ENCODE peak calls at places on chromosomes 7 and 10, in eight cellular contexts. L is AG04450; Q is activated CD4-positive, alpha-beta T cell treated with anti-CD3 and anti-CD28 coated beads, Interleukin-2, amount 50 U/mL, for 24 hours; F is neural crest cell; Y is D721Med; C is Daoy; O is NCI-H146; J is stimulated activated effector memory CD8-positive, alpha-beta T cell treated with anti-CD3 and anti-CD28 coated beads, Interleukin-12 subunit alpha, Interleukin-12 subunit beta, amount 100 ng/mL, for 72 hours. S is an unnamed sample.
A peak's percentile ranks its signal among the peaks of the same experiment; 100 is the strongest.

GRCh38 chr10:29873941-29874340 is 185.4 kb downstream of the JCAD start:
- DNase-seq in L (no peak), Q (no peak), F (no peak), Y (no peak), C (no peak), O (no peak), J (no peak), S (no peak)

GRCh38 chr10:42992156-42992956 is 84.5 kb upstream of the RET start:
- DNase-seq in L (no peak), Q (no peak), F (no peak), Y (no peak), C (no peak), O (no peak), J (no peak), S (no peak)

GRCh38 chr7:78412216-78412858 is 613.8 kb downstream of the PHTF2 start:
- DNase-seq in L (no peak), Q (no peak), F (no peak), Y (no peak), C (no peak), O (no peak), J (no peak), S (no peak)

GRCh38 chr10:111824128-111824527 is 359.4 kb downstream of the GPAM start:
- DNase-seq in L (no peak), Q (no peak), F (no peak), Y (no peak), C (no peak), O (no peak), J (no peak), S (no peak)

GRCh38 chr10:48289652-48290238 is 15.2 kb upstream of the FRMPD2 start:
- DNase-seq in L (no peak), Q (no peak), F (peak; percentile 76), Y (peak; percentile 35), C (peak; percentile 49), O (peak; percentile 39), J (peak; percentile 22), S (peak; percentile 10)

GRCh38 chr10:69317175-69318086 is 39.1 kb downstream of the HK1 start:
- DNase-seq in L (no peak), Q (no peak), F (no peak), Y (no peak), C (no peak), O (no peak), J (peak; percentile 18), S (no peak)

GRCh38 chr7:783556-784490 is 48.5 kb upstream of the SUN1 start:
- DNase-seq in L (no peak), Q (no peak), F (no peak), Y (no peak), C (no peak), O (no peak), J (no peak), S (no peak)

GRCh38 chr10:43355749-43356371 is 15.6 kb upstream of the FXYD4 start:
- DNase-seq in L (no peak), Q (no peak), F (no peak), Y (no peak), C (peak; percentile 58), O (peak; percentile 42), J (no peak), S (peak; percentile 8)

GRCh38 chr10:35780970-35781642 is 139.0 kb upstream of the FZD8 start:
- DNase-seq in L (no peak), Q (no peak), F (no peak), Y (no peak), C (no peak), O (no peak), J (no peak), S (no peak)

GRCh38 chr7:39504963-39505362 is 61.2 kb upstream of the YAE1 start:
- DNase-seq in L (no peak), Q (no peak), F (no peak), Y (no peak), C (peak; percentile 96), O (no peak), J (no peak), S (no peak)

GRCh38 chr10:95758351-95759025 is 2.5 kb downstream of the ENTPD1 start:
- DNase-seq in L (no peak), Q (no peak), F (no peak), Y (no peak), C (no peak), O (no peak), J (peak; percentile 36), S (no peak)

GRCh38 chr7:150363872-150364271 is 4.8 kb upstream of the REPIN1 start:
- DNase-seq in L (no peak), Q (no peak), F (no peak), Y (no peak), C (no peak), O (no peak), J (no peak), S (no peak)

GRCh38 chr10:117217196-117217761 is 20.0 kb downstream of the KCNK18 start:
- DNase-seq in L (no peak), Q (no peak), F (no peak), Y (no peak), C (peak; percentile 28), O (peak; percentile 66), J (peak; percentile 2), S (no peak)

GRCh38 chr10:74227697-74228424 is 76.8 kb downstream of the ADK start:
- DNase-seq in L (no peak), Q (no peak), F (no peak), Y (no peak), C (peak; percentile 11), O (no peak), J (no peak), S (no peak)

GRCh38 chr7:142438235-142438922 is 180.5 kb upstream of the PRSS58 start:
- DNase-seq in L (no peak), Q (no peak), F (peak; percentile 6), Y (no peak), C (peak; percentile 62), O (peak; percentile 12), J (no peak), S (no peak)

GRCh38 chr7:29331163-29331562 is 136.6 kb downstream of the CHN2 start:
- DNase-seq in L (no peak), Q (no peak), F (no peak), Y (no peak), C (no peak), O (peak; percentile 30), J (no peak), S (no peak)

GRCh38 chr10:91613411-91614253 is 19.2 kb downstream of the PPP1R3C start:
- DNase-seq in L (peak; percentile 89), Q (no peak), F (no peak), Y (no peak), C (peak; percentile 85), O (peak; percentile 39), J (no peak), S (peak; percentile 100)

GRCh38 chr7:94471604-94472003 is 38.0 kb upstream of the CASD1 start:
- DNase-seq in L (no peak), Q (no peak), F (no peak), Y (no peak), C (no peak), O (no peak), J (no peak), S (no peak)

GRCh38 chr7:17131060-17131345 is 167.4 kb upstream of the AHR start:
- DNase-seq in L (no peak), Q (no peak), F (no peak), Y (no peak), C (no peak), O (no peak), J (no peak), S (no peak)

GRCh38 chr10:7121154-7121797 is 289.6 kb downstream of the SFMBT2 start:
- DNase-seq in L (no peak), Q (peak; percentile 27), F (peak; percentile 68), Y (no peak), C (peak; percentile 50), O (peak; percentile 27), J (peak; percentile 52), S (no peak)

GRCh38 chr10:79022565-79023488 is 45.9 kb upstream of the ZMIZ1 start:
- DNase-seq in L (no peak), Q (no peak), F (no peak), Y (no peak), C (peak; percentile 33), O (peak; percentile 81), J (no peak), S (no peak)

GRCh38 chr7:103114576-103115008 is 34.3 kb downstream of the NAPEPLD start:
- DNase-seq in L (no peak), Q (no peak), F (no peak), Y (no peak), C (no peak), O (no peak), J (no peak), S (no peak)

GRCh38 chr7:80584778-80585177 is 53.7 kb upstream of the CD36 start:
- DNase-seq in L (no peak), Q (no peak), F (no peak), Y (no peak), C (peak; percentile 9), O (no peak), J (no peak), S (peak; percentile 13)

GRCh38 chr7:1706721-1707613 is 36.9 kb downstream of the ELFN1 start:
- DNase-seq in L (no peak), Q (no peak), F (no peak), Y (no peak), C (peak; percentile 1), O (no peak), J (no peak), S (no peak)

GRCh38 chr7:152504367-152504766 is 68.6 kb upstream of the KMT2C start:
- DNase-seq in L (no peak), Q (no peak), F (no peak), Y (no peak), C (no peak), O (no peak), J (no peak), S (no peak)

GRCh38 chr10:78361031-78361430 is 327.4 kb downstream of the RPS24 start:
- DNase-seq in L (no peak), Q (no peak), F (no peak), Y (no peak), C (no peak), O (no peak), J (no peak), S (no peak)

GRCh38 chr10:43257210-43258031 is 9.4 kb downstream of the RASGEF1A start:
- DNase-seq in L (no peak), Q (no peak), F (no peak), Y (no peak), C (no peak), O (no peak), J (no peak), S (no peak)

GRCh38 chr10:126156012-126156411 is 232.3 kb downstream of the ADAM12 start:
- DNase-seq in L (no peak), Q (no peak), F (no peak), Y (no peak), C (no peak), O (peak; percentile 78), J (no peak), S (no peak)

GRCh38 chr7:116087984-116088383 is 57.4 kb upstream of the TFEC start:
- DNase-seq in L (no peak), Q (no peak), F (no peak), Y (no peak), C (no peak), O (no peak), J (no peak), S (no peak)

GRCh38 chr7:101740981-101741725 is 76.3 kb upstream of the CUX1 start:
- DNase-seq in L (no peak), Q (no peak), F (no peak), Y (no peak), C (peak; percentile 53), O (no peak), J (no peak), S (no peak)

GRCh38 chr7:155424301-155425010 is 33.5 kb upstream of the EN2 start:
- DNase-seq in L (no peak), Q (no peak), F (no peak), Y (no peak), C (no peak), O (no peak), J (no peak), S (no peak)

GRCh38 chr7:101863598-101863997 is 46.2 kb downstream of the CUX1 start:
- DNase-seq in L (no peak), Q (no peak), F (no peak), Y (no peak), C (no peak), O (no peak), J (no peak), S (no peak)

GRCh38 chr7:127396184-127396583 is 3.7 kb upstream of the ZNF800 start:
- DNase-seq in L (no peak), Q (no peak), F (no peak), Y (no peak), C (peak; percentile 15), O (no peak), J (peak; percentile 13), S (no peak)

GRCh38 chr10:28738200-28738599 is 60.9 kb downstream of the BAMBI start:
- DNase-seq in L (no peak), Q (no peak), F (no peak), Y (no peak), C (no peak), O (no peak), J (no peak), S (no peak)